ENCODE peak calls at places on chromosomes 16 and 17, in five cellular contexts. A, K, L, T and J are unnamed samples.

GRCh38 chr16:3822366-3823045 is 58.0 kb downstream of the CREBBP start:
- DNase-seq in T (peak; percentile 50), L (no peak), A (no peak), K (no peak), J (no peak)

GRCh38 chr16:85573696-85574641 is 39.2 kb upstream of the GSE1 start:
- DNase-seq in L (no peak), K (no peak), A (peak; percentile 39), T (peak; percentile 90), J (peak; percentile 79)

GRCh38 chr16:28999577-28999976 is 14.7 kb downstream of the LAT start:
- DNase-seq in L (peak; percentile 1), T (no peak), K (no peak), A (no peak), J (no peak)

GRCh38 chr17:55285340-55286301 is 20.9 kb downstream of the HLF start:
- DNase-seq in L (no peak), T (peak; percentile 93), A (peak; percentile 93), K (peak; percentile 76), J (no peak)

GRCh38 chr17:41617136-41617535 is 4.6 kb upstream of the KRT16 start:
- DNase-seq in A (no peak), K (no peak), L (no peak), T (no peak), J (no peak)

GRCh38 chr17:42618442-42619150 is 9.1 kb downstream of the TUBG1 start:
- DNase-seq in T (no peak), A (peak; percentile 73), K (peak; percentile 52), L (peak; percentile 79), J (no peak)

GRCh38 chr16:48054881-48055601 is 100.8 kb downstream of the ABCC12 start:
- DNase-seq in T (peak; percentile 77), K (peak; percentile 28), L (peak; percentile 69), A (peak; percentile 36), J (peak; percentile 47)

GRCh38 chr16:78729687-78730086 is 630.2 kb downstream of the WWOX start:
- DNase-seq in L (no peak), T (no peak), A (no peak), K (no peak), J (no peak)

GRCh38 chr17:59893617-59894100 is 738 bp downstream of the RPS6KB1 start:
- DNase-seq in L (peak; percentile 30), T (peak; percentile 13), A (peak; percentile 31), K (peak; percentile 47), J (peak; percentile 50)

GRCh38 chr17:68420065-68420847 is 37.0 kb downstream of the WIPI1 start:
- DNase-seq in T (no peak), K (no peak), A (no peak), L (no peak), J (no peak)

GRCh38 chr17:65035704-65036103 is 20.8 kb downstream of the GNA13 start:
- DNase-seq in A (no peak), K (no peak), T (no peak), L (no peak), J (no peak)

GRCh38 chr16:11251525-11252481 is 4.2 kb downstream of the SOCS1 start:
- DNase-seq in A (peak; percentile 58), K (no peak), T (peak; percentile 52), L (peak; percentile 73), J (no peak)

GRCh38 chr17:38761612-38762011 is 9.1 kb downstream of the PSMB3 start:
- DNase-seq in T (peak; percentile 36), A (no peak), L (no peak), K (peak; percentile 22), J (no peak)

GRCh38 chr17:3815925-3816324 is 14.9 kb upstream of the ITGAE start:
- DNase-seq in L (no peak), T (no peak), A (no peak), K (no peak), J (no peak)

GRCh38 chr17:78568494-78569115 is 8.6 kb downstream of the DNAH17 start:
- DNase-seq in K (no peak), A (peak; percentile 75), L (no peak), T (peak; percentile 68), J (no peak)

GRCh38 chr17:8859029-8859803 is 8.3 kb downstream of the PIK3R6 start:
- DNase-seq in L (no peak), K (no peak), T (peak; percentile 32), A (peak; percentile 45), J (no peak)

GRCh38 chr17:50133028-50133768 is 3.2 kb upstream of the SAMD14 start:
- DNase-seq in K (no peak), T (peak; percentile 40), A (peak; percentile 46), L (no peak), J (no peak)

GRCh38 chr16:13471036-13471435 is 448.9 kb upstream of the ERCC4 start:
- DNase-seq in T (no peak), L (no peak), K (no peak), A (no peak), J (no peak)

GRCh38 chr17:73582821-73583220 is 61.4 kb downstream of the SDK2 start:
- DNase-seq in L (no peak), K (no peak), A (no peak), T (no peak), J (no peak)

GRCh38 chr16:57510016-57510871 is 24.0 kb upstream of the DOK4 start:
- DNase-seq in A (no peak), T (no peak), K (no peak), L (no peak), J (no peak)

GRCh38 chr17:63961355-63962207 is 11.1 kb downstream of the SCN4A start:
- DNase-seq in A (peak; percentile 80), L (peak; percentile 74), T (peak; percentile 90), K (peak; percentile 64), J (peak; percentile 55)

DNA sequence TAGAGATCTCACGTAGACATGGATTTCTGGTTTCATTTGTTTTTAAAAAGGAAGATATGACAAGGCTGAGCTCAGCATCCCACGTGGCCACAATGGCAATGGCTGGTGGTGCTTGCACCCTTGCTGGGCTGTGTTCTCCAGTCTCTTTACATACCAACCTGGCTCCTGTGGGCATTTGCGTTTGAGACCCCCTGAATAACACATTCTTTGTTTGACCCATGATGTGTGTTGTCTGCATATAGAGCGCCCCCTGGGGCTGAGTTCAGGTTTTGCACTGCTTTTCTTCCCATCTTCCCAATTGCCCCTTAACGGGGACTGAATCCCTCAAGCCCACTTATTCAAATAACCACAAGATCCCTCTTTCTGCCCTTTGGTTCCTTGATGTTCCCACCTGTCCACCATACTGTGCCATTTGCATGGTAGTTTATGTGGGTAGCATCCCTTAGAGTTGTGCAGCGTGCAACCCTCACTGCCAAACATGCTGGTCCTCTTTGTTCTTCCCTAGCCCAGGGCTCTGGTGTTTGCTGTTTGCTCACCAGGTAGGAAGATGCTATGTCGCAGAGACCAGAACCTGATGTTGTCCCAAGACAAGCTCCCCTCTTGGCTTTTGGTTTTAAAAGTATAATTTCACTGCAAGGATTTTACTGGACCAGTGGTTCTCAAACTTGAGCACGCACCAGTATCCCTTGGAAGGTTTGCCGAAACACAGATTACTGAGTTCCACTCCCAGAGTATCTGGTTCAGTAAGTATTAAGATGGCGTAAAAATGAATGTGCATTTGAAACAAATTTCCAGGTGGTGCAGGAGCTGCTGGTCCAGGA is 38.5 kb upstream of the NKD1 start:
- DNase-seq in T (peak; percentile 34), A (no peak), K (peak; percentile 33), L (peak; percentile 51), J (no peak)
- TF ChIP-seq CTCF in T (peak; percentile 77), A (no peak), K (peak; percentile 61), L (peak; percentile 64), J (peak; percentile 54)

GRCh38 chr16:50643192-50643591 is 37.9 kb downstream of the SNX20 start:
- DNase-seq in A (no peak), T (no peak), L (no peak), K (no peak), J (no peak)

GRCh38 chr16:50644730-50645129 is 36.4 kb downstream of the SNX20 start:
- DNase-seq in L (peak; percentile 65), A (no peak), K (no peak), T (peak; percentile 60), J (no peak)

GRCh38 chr16:50644245-50644644 is 36.9 kb downstream of the SNX20 start:
- DNase-seq in A (no peak), K (no peak), T (no peak), L (no peak), J (no peak)

GRCh38 chr16:50645858-50646257 is 35.3 kb downstream of the SNX20 start:
- DNase-seq in K (no peak), T (no peak), L (no peak), A (no peak), J (no peak)

GRCh38 chr16:50646345-50646744 is 34.8 kb downstream of the SNX20 start:
- DNase-seq in K (no peak), L (no peak), T (no peak), A (no peak), J (no peak)
- TF ChIP-seq CTCF in K (no peak), L (no peak), T (no peak), A (no peak), J (no peak)

DNA sequence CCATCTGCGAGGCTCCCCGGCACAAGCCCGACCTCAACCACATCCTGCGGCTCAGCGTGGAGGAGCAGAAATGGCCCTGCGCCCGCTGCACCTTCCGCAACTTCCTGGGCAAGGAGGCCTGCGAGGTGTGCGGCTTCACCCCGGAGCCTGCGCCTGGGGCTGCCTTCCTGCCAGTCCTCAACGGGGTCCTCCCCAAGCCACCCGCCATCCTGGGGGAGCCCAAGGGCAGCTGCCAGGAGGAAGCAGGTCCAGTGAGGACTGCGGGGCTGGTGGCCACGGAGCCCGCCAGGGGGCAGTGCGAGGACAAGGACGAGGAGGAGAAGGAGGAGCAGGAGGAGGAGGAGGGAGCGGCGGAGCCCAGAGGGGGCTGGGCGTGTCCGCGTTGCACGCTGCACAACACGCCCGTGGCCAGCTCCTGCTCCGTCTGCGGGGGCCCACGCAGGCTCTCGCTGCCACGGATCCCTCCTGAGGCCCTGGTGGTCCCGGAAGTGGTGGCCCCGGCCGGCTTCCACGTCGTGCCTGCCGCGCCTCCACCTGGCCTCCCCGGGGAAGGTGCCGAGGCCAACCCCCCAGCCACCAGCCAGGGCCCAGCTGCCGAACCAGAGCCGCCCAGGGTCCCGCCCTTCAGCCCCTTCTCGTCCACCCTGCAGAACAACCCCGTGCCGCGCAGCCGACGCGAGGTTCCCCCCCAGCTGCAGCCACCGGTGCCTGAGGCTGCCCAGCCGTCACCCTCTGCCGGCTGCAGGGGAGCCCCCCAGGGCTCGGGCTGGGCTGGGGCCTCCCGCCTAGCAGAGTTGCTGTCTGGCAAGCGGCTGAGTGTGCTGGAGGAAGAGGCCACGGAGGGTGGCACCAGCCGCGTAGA is 13.1 kb upstream of the PRR35 start:
- DNase-seq in A (peak; percentile 63), L (no peak), K (peak; percentile 91), T (peak; percentile 42), J (peak; percentile 55)
- TF ChIP-seq CTCF in A (no peak), L (no peak), K (peak; percentile 65), T (peak; percentile 39), J (peak; percentile 52)

GRCh38 chr16:81830845-81831600 is 51.9 kb downstream of the PLCG2 start:
- DNase-seq in T (no peak), A (no peak), L (no peak), K (no peak), J (no peak)

GRCh38 chr16:81834868-81835267 is 55.8 kb downstream of the PLCG2 start:
- DNase-seq in A (no peak), T (no peak), L (no peak), K (no peak), J (no peak)

GRCh38 chr16:81832801-81833547 is 53.9 kb downstream of the PLCG2 start:
- DNase-seq in L (no peak), A (no peak), T (no peak), K (no peak), J (no peak)

GRCh38 chr16:81833751-81834150 is 54.7 kb downstream of the PLCG2 start:
- DNase-seq in A (no peak), T (no peak), L (no peak), K (no peak), J (no peak)

DNA sequence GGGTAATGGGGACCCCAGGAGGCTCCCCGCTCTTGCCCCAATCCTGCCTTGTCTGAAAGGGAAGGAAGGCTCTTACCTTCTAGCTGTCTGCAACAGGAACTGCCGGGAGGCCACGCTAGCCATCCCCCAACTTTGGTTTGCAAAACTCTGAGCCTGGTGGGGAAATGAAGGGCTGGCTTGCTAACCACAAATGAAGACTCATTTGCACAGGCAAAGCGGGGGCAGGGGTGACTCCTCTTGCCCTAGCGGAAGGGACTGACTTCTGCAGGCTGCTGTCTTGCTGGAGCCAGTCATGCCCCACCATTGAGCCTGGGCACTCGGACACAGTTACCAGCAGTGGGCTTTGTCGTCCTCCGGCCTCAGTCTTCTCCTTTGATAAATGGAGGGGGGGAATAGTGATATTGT is 52.6 kb downstream of the PLCG2 start:
- DNase-seq in A (peak; percentile 87), L (peak; percentile 81), T (peak; percentile 18), K (peak; percentile 51), J (no peak)
- TF ChIP-seq CTCF in A (no peak), L (no peak), T (no peak), K (no peak), J (no peak)